ENCODE peak calls at places on chromosomes 6 and 20, in four cellular contexts. H, A, C and G are unnamed samples.

GRCh38 chr6:110664933-110665332 is 150.3 kb downstream of the CDK19 start:
- DNase-seq in C (peak), A (peak), H (no peak), G (no peak)

GRCh38 chr20:23151885-23152284 is 65.8 kb upstream of the CD93 start:
- DNase-seq in C (peak), A (no peak), H (no peak), G (no peak)

GRCh38 chr6:135088818-135089809 is 34.5 kb upstream of the HBS1L start:
- DNase-seq in C (peak), A (peak), H (no peak), G (peak)

GRCh38 chr6:13194852-13195251 is 133.5 kb downstream of the TBC1D7 start:
- DNase-seq in A (peak), C (peak), H (no peak), G (peak)

GRCh38 chr20:36647194-36648121 is 1.5 kb upstream of the SLA2 start:
- DNase-seq in H (no peak), A (no peak), C (no peak), G (no peak)

GRCh38 chr6:136607204-136607931 is 57.1 kb upstream of the MAP7 start:
- DNase-seq in C (peak), H (no peak), A (no peak), G (no peak)

GRCh38 chr20:33680681-33681080 is 5.5 kb downstream of the E2F1 start:
- DNase-seq in C (peak), A (peak), H (no peak), G (no peak)

GRCh38 chr6:107173779-107174178 is 58.5 kb upstream of the BEND3 start:
- DNase-seq in C (peak), A (no peak), H (no peak), G (no peak)

GRCh38 chr6:137451926-137452325 is 42.3 kb downstream of the OLIG3 start:
- DNase-seq in H (no peak), A (no peak), C (peak), G (no peak)

GRCh38 chr6:20377623-20378265 is 23.9 kb upstream of the E2F3 start:
- DNase-seq in H (no peak), A (no peak), C (peak), G (no peak)

GRCh38 chr6:111585241-111585968 is 20.3 kb downstream of the TRAF3IP2 start:
- DNase-seq in C (peak), A (no peak), H (no peak), G (no peak)

GRCh38 chr20:20017852-20018245 is 687 bp downstream of the NAA20 start:
- DNase-seq in C (peak), A (peak), H (peak), G (no peak)

GRCh38 chr20:51735728-51736600 is 32.2 kb downstream of the ATP9A start:
- DNase-seq in A (no peak), H (no peak), C (no peak), G (no peak)

GRCh38 chr6:141354191-141354950 is 778.4 kb upstream of the GJE1 start:
- DNase-seq in A (no peak), H (no peak), C (no peak), G (no peak)

GRCh38 chr6:150874184-150874583 is 8.7 kb downstream of the MTHFD1L start:
- DNase-seq in A (no peak), C (no peak), H (no peak), G (no peak)

GRCh38 chr6:139029470-139030210 is 1.1 kb downstream of the ABRACL start:
- DNase-seq in H (no peak), A (peak), C (peak), G (no peak)

GRCh38 chr6:91782789-91783188 is 1195.9 kb upstream of the MAP3K7 start:
- DNase-seq in A (no peak), H (no peak), C (no peak), G (no peak)

GRCh38 chr20:57445298-57445697 is 54.1 kb downstream of the RBM38 start:
- DNase-seq in A (no peak), H (no peak), C (peak), G (no peak)

GRCh38 chr20:57265649-57266250 is 691 bp downstream of the BMP7 start:
- DNase-seq in H (no peak), A (peak), C (no peak), G (no peak)

GRCh38 chr6:137193256-137194070 is 20.0 kb upstream of the IL22RA2 start:
- DNase-seq in C (no peak), H (no peak), A (no peak), G (no peak)

GRCh38 chr6:97668716-97669115 is 385.7 kb upstream of the MMS22L start:
- DNase-seq in A (peak), H (no peak), C (no peak), G (no peak)

GRCh38 chr20:15642676-15643075 is 930.6 kb downstream of the KIF16B start:
- DNase-seq in H (no peak), C (peak), A (no peak), G (no peak)

GRCh38 chr6:111486921-111487320 is 3.9 kb upstream of the REV3L start:
- DNase-seq in C (no peak), H (no peak), A (no peak), G (no peak)

GRCh38 chr6:16333580-16333979 is 95.2 kb downstream of the GMPR start:
- DNase-seq in C (peak), H (no peak), A (no peak), G (no peak)

GRCh38 chr6:124660185-124660584 is 302.1 kb upstream of the RNF217 start:
- DNase-seq in C (no peak), A (no peak), H (no peak), G (no peak)

GRCh38 chr6:43916924-43917877 is 147.2 kb downstream of the VEGFA start:
- DNase-seq in C (peak), H (no peak), A (no peak), G (no peak)

GRCh38 chr6:31441368-31442267 is 38.2 kb downstream of the MICA start:
- DNase-seq in C (peak), A (peak), H (peak), G (peak)

GRCh38 chr6:19759117-19759880 is 77.9 kb upstream of the ID4 start:
- DNase-seq in A (no peak), C (peak), H (no peak), G (no peak)

GRCh38 chr6:35181313-35181932 is 32.3 kb upstream of the SCUBE3 start:
- DNase-seq in A (no peak), H (no peak), C (peak), G (no peak)

GRCh38 chr20:36575066-36575743 is 1.8 kb downstream of the TGIF2 start:
- DNase-seq in C (peak), A (peak), H (no peak), G (no peak)

GRCh38 chr6:149102324-149102723 is 215.2 kb upstream of the TAB2 start:
- DNase-seq in A (no peak), C (no peak), H (no peak), G (no peak)

GRCh38 chr6:131054392-131055250 is 8.4 kb downstream of the EPB41L2 start:
- DNase-seq in C (no peak), H (no peak), A (no peak), G (no peak)